ENCODE peak calls at places on chromosome 20, in nine cellular contexts. M is activated CD4-positive, alpha-beta T cell treated with anti-CD3 and anti-CD28 coated beads for 24 hours; N is tibial artery; G is ACHN; W is G401; S is H54; V is T47D; Q is RPMI7951; R is NCI-H748 treated with DMSO at 0.1 percent for 48 hours. Z is an unnamed sample.

GRCh38 chr20:33893314-33893713 is 82.2 kb downstream of the CHMP4B start:
- DNase-seq in M (no peak), N (no peak), G (no peak), W (no peak), S (peak; percentile 68), V (no peak), Q (no peak), R (no peak), Z (no peak)

GRCh38 chr20:35013421-35014411 is 58.0 kb downstream of the MYH7B start:
- DNase-seq in M (no peak), N (no peak), G (no peak), W (no peak), S (no peak), V (no peak), Q (peak; percentile 22), R (no peak), Z (no peak)

GRCh38 chr20:19820520-19821211 is 62.6 kb downstream of the RIN2 start:
- DNase-seq in M (no peak), N (no peak), G (no peak), W (no peak), S (no peak), V (no peak), Q (peak; percentile 68), R (no peak), Z (no peak)

GRCh38 chr20:19072988-19073387 is 139.5 kb upstream of the SLC24A3 start:
- DNase-seq in M (no peak), N (no peak), G (no peak), W (no peak), S (no peak), V (no peak), Q (no peak), R (no peak), Z (no peak)

GRCh38 chr20:5987383-5987782 is 36.9 kb downstream of the MCM8 start:
- DNase-seq in M (no peak), N (no peak), G (no peak), W (no peak), S (no peak), V (no peak), Q (no peak), R (no peak), Z (no peak)

GRCh38 chr20:53658973-53659372 is 65.3 kb upstream of the ZNF217 start:
- DNase-seq in M (no peak), N (no peak), G (no peak), W (no peak), S (no peak), V (no peak), Q (no peak), R (no peak), Z (no peak)

GRCh38 chr20:14712302-14712739 is 374.9 kb upstream of the FLRT3 start:
- DNase-seq in M (no peak), N (no peak), G (peak; percentile 57), W (no peak), S (no peak), V (peak; percentile 25), Q (no peak), R (no peak), Z (no peak)

GRCh38 chr20:23509580-23509913 is 18.6 kb downstream of the CST8 start:
- DNase-seq in M (no peak), N (no peak), G (no peak), W (no peak), S (no peak), V (no peak), Q (no peak), R (no peak), Z (no peak)

GRCh38 chr20:12133553-12133952 is 215.9 kb downstream of the BTBD3 start:
- DNase-seq in M (no peak), N (no peak), G (no peak), W (no peak), S (no peak), V (no peak), Q (no peak), R (no peak), Z (no peak)

GRCh38 chr20:60272790-60273189 is 314.6 kb downstream of the CDH26 start:
- DNase-seq in M (no peak), N (no peak), G (no peak), W (no peak), S (no peak), V (peak; percentile 60), Q (no peak), R (no peak), Z (no peak)

GRCh38 chr20:63536241-63536977 is 767 bp downstream of the PTK6 start:
- DNase-seq in M (no peak), N (no peak), G (peak; percentile 49), W (no peak), S (no peak), V (peak; percentile 86), Q (peak; percentile 96), R (no peak), Z (no peak)

GRCh38 chr20:51800132-51800721 is 2.1 kb downstream of the SALL4 start:
- DNase-seq in M (peak; percentile 58), N (no peak), G (peak; percentile 32), W (peak; percentile 57), S (peak; percentile 76), V (peak; percentile 69), Q (peak; percentile 46), R (peak; percentile 20), Z (peak; percentile 74)

GRCh38 chr20:11168026-11168425 is 494.2 kb upstream of the JAG1 start:
- DNase-seq in M (no peak), N (no peak), G (no peak), W (no peak), S (no peak), V (no peak), Q (peak; percentile 24), R (no peak), Z (no peak)

GRCh38 chr20:50112512-50113419 is at the start of gene UBE2V1:
- DNase-seq in M (peak; percentile 79), N (peak; percentile 96), G (peak; percentile 78), W (peak; percentile 92), S (peak; percentile 76), V (peak; percentile 89), Q (peak; percentile 88), R (peak; percentile 9), Z (peak; percentile 87)

GRCh38 chr20:31845300-31845863 is at the start of gene FOXS1:
- DNase-seq in M (no peak), N (peak; percentile 95), G (peak; percentile 32), W (peak; percentile 64), S (no peak), V (peak; percentile 37), Q (no peak), R (no peak), Z (peak; percentile 66)

GRCh38 chr20:35511814-35512420 is 17.5 kb downstream of the C20orf173 start:
- DNase-seq in M (no peak), N (no peak), G (peak; percentile 44), W (peak; percentile 58), S (no peak), V (peak; percentile 77), Q (peak; percentile 55), R (no peak), Z (peak; percentile 58)